ENCODE peak calls at places on chromosome 19, in five cellular contexts. T, H, C, P and A are unnamed samples.

GRCh38 chr19:862529-863304 is 3.3 kb downstream of the CFD start:
- DNase-seq in T (peak), H (peak), C (peak), P (peak), A (peak)

GRCh38 chr19:4830332-4830731 is 1.2 kb downstream of the TICAM1 start:
- DNase-seq in T (no peak), H (no peak), C (no peak), P (no peak), A (no peak)

GRCh38 chr19:12265921-12266704 is 28.6 kb downstream of the ZNF44 start:
- DNase-seq in T (no peak), H (no peak), C (no peak), P (no peak), A (no peak)

GRCh38 chr19:53037101-53038097 is 7.1 kb upstream of the ERVV-2 start:
- DNase-seq in T (peak), H (no peak), C (no peak), P (no peak), A (peak)

GRCh38 chr19:17779281-17779930 is 15.5 kb upstream of the B3GNT3 start:
- DNase-seq in T (peak), H (peak), C (peak), P (peak), A (peak)

GRCh38 chr19:34712606-34713261 is 21.3 kb upstream of the ZNF181 start:
- DNase-seq in T (peak), H (peak), C (peak), P (peak), A (peak)

GRCh38 chr19:14809272-14810057 is 25.5 kb downstream of the OR7A5 start:
- DNase-seq in T (no peak), H (no peak), C (no peak), P (no peak), A (no peak)

GRCh38 chr19:17855333-17856152 is 4.2 kb upstream of the RPL18A start:
- DNase-seq in T (peak), H (peak), C (peak), P (no peak), A (peak)

GRCh38 chr19:46896076-46896794 is 35.4 kb downstream of the ARHGAP35 start:
- DNase-seq in T (no peak), H (no peak), C (no peak), P (no peak), A (no peak)

GRCh38 chr19:13173129-13173737 is 23.0 kb downstream of the IER2 start:
- DNase-seq in T (no peak), H (no peak), C (no peak), P (no peak), A (no peak)

GRCh38 chr19:12890787-12891552 is at the start of gene GCDH:
- DNase-seq in T (peak), H (peak), C (peak), P (peak), A (peak)

GRCh38 chr19:55454787-55455243 is 6.6 kb downstream of the ISOC2 start:
- DNase-seq in T (peak), H (peak), C (peak), P (no peak), A (peak)

GRCh38 chr19:16213076-16213475 is 15.4 kb downstream of the AP1M1 start:
- DNase-seq in T (peak), H (no peak), C (no peak), P (no peak), A (no peak)

GRCh38 chr19:35404879-35405622 is 34.2 kb downstream of the GPR42 start:
- DNase-seq in T (peak), H (peak), C (peak), P (no peak), A (no peak)

GRCh38 chr19:19405919-19406877 is 723 bp downstream of the GATAD2A start:
- DNase-seq in T (peak), H (peak), C (peak), P (no peak), A (peak)

DNA sequence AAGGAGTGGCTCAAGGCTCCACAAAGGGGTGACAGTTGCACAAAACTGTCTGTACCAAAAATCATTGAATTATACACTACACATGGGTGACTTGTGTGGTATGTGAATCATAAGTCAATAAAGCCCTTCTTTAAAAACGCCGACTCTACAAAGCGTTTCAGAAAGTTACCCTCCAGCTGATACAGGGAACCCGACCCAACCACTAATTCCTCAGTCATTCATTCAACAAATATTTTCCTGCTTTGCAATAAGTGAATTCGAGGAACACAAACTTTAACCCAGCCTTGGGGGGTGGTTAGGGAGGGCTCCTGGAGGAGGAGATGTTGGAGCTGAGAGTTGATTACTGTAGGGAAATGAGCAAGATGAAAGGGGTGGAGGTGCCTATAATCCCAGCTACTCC is 32.0 kb downstream of the LTBP4 start:
- DNase-seq in T (peak), H (no peak), C (no peak), P (no peak), A (no peak)
- H2BK5ac ChIP-seq in T (peak), H (no peak), C (peak), P (no peak), A (no peak)

GRCh38 chr19:6396305-6396704 is 3.3 kb upstream of the GTF2F1 start:
- DNase-seq in T (no peak), H (no peak), C (no peak), P (no peak), A (no peak)
- H2BK5ac ChIP-seq in T (no peak), H (no peak), C (no peak), P (no peak), A (no peak)

GRCh38 chr19:41174297-41174928 is 18.6 kb upstream of the CYP2S1 start:
- DNase-seq in T (no peak), H (no peak), C (no peak), P (no peak), A (no peak)
- H2BK5ac ChIP-seq in T (no peak), H (no peak), C (no peak), P (no peak), A (no peak)

GRCh38 chr19:2811221-2811722 is 8.4 kb upstream of the ZNF554 start:
- DNase-seq in T (no peak), H (no peak), C (no peak), P (no peak), A (no peak)
- H2BK5ac ChIP-seq in T (no peak), H (no peak), C (no peak), P (no peak), A (no peak)

GRCh38 chr19:6418562-6418932 is 6.1 kb downstream of the KHSRP start:
- DNase-seq in T (no peak), H (no peak), C (no peak), P (no peak), A (no peak)
- H2BK5ac ChIP-seq in T (no peak), H (no peak), C (no peak), P (no peak), A (no peak)

GRCh38 chr19:22604571-22605274 is 29.4 kb upstream of the ZNF492 start:
- DNase-seq in T (no peak), H (no peak), C (no peak), P (no peak), A (no peak)
- H2BK5ac ChIP-seq in T (no peak), H (no peak), C (no peak), P (no peak), A (no peak)

DNA sequence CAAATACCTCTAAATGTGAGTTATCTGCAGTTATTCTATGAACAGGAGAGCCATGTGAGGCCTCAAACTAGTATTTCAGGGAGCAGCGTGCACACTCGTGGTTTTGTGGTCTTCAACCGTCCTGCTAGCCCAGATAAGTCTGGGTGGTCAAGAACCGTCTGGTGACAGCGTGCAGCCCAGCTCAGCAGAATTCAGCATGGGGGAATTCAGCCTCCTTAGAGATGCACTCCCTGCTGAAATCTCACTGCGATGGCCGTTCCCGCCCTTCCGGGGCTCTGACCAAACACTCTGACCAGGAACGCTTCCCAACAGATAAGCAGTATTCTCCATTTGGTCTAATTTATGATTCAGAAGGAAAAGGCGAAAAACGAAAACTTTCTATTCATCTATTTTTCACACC is 3.1 kb downstream of the ANKRD27 start:
- DNase-seq in T (no peak), H (no peak), C (no peak), P (no peak), A (no peak)
- H2BK5ac ChIP-seq in T (no peak), H (no peak), C (no peak), P (no peak), A (no peak)

GRCh38 chr19:21362291-21362690 is 3.5 kb downstream of the ZNF738 start:
- DNase-seq in T (no peak), H (no peak), C (no peak), P (no peak), A (no peak)

DNA sequence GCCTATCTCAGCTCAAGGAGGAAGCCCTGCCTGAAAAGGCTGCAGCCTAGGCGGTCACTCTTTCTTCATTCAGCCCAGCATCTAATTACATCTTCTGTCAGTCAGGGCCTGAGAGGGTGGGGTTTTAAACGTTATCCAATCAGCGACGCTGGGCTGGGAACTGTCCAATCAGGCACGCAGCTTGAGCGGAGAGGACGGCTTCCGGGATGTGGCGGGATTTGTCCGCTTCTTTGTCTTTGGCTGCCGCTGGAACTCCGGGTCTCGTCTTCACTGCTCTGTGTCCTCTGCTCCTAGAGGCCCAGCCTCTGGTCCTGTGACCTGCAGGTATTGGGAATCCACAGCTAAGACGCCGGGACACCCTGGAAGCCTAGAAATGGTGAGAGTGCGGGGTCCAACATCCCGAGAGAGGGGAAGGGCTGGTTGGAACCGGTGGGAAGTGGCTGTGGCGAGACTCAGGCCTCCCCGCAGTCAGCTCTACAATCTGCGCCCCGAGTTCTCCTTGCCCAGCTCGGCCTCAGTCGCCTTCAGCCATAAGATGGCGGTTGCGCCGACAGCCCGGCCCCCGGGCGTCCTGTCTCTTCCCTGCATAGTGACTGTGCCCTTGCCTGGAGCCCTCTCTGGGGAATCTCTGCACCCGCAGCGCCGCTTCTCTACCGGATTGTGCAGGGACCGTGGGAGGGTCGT is at the start of gene ZNF738:
- DNase-seq in T (peak), H (peak), C (peak), P (peak), A (peak)
- H2BK5ac ChIP-seq in T (no peak), H (no peak), C (no peak), P (peak), A (peak)

GRCh38 chr19:3565177-3565576 is 7.6 kb upstream of the HMG20B start:
- DNase-seq in T (peak), H (peak), C (no peak), P (no peak), A (no peak)
- H2BK5ac ChIP-seq in T (no peak), H (no peak), C (no peak), P (no peak), A (no peak)

GRCh38 chr19:48873476-48874308 is 1.5 kb downstream of the PPP1R15A start:
- DNase-seq in T (no peak), H (peak), C (peak), P (no peak), A (no peak)
- H2BK5ac ChIP-seq in T (peak), H (peak), C (peak), P (peak), A (no peak)